ENCODE peak calls at places on chromosomes 5 and 9, in four cellular contexts. One of them, this sample, is unnamed.

GRCh38 chr5:140321796-140322195 is 18.9 kb upstream of the PFDN1 start:
- DNase-seq in GM23338: no peak
- DNase-seq in GM12865: peak
- DNase-seq in right cardiac atrium: peak
- DNase-seq in this sample: no peak

GRCh38 chr5:150313921-150314716 is 11.4 kb upstream of the ARSI start:
- DNase-seq in GM23338: no peak
- DNase-seq in GM12865: no peak
- DNase-seq in right cardiac atrium: no peak
- DNase-seq in this sample: no peak

GRCh38 chr9:19102181-19102630 is 498 bp downstream of the HAUS6 start:
- DNase-seq in GM23338: peak
- DNase-seq in right cardiac atrium: peak
- DNase-seq in GM12865: peak
- DNase-seq in this sample: no peak

GRCh38 chr5:173315495-173316352 is 12.5 kb downstream of the STC2 start:
- DNase-seq in GM23338: peak
- DNase-seq in GM12865: no peak
- DNase-seq in right cardiac atrium: peak
- DNase-seq in this sample: no peak

GRCh38 chr9:94586814-94587213 is 6.8 kb downstream of the FBP2 start:
- DNase-seq in GM12865: no peak
- DNase-seq in GM23338: no peak
- DNase-seq in right cardiac atrium: no peak
- DNase-seq in this sample: no peak

GRCh38 chr5:10275460-10275859 is 25.4 kb downstream of the CCT5 start:
- DNase-seq in right cardiac atrium: no peak
- DNase-seq in GM12865: no peak
- DNase-seq in GM23338: no peak
- DNase-seq in this sample: no peak

GRCh38 chr9:125332527-125332926 is 70.9 kb downstream of the GAPVD1 start:
- DNase-seq in GM23338: no peak
- DNase-seq in GM12865: peak
- DNase-seq in right cardiac atrium: no peak
- DNase-seq in this sample: no peak

GRCh38 chr5:179273074-179273435 is 72.2 kb downstream of the ADAMTS2 start:
- DNase-seq in right cardiac atrium: peak
- DNase-seq in GM12865: no peak
- DNase-seq in GM23338: no peak
- DNase-seq in this sample: no peak

GRCh38 chr9:94802795-94803194 is 76.3 kb downstream of the AOPEP start:
- DNase-seq in GM12865: peak
- DNase-seq in GM23338: no peak
- DNase-seq in right cardiac atrium: no peak
- DNase-seq in this sample: no peak

GRCh38 chr9:38417003-38417965 is 7.0 kb downstream of the IGFBPL1 start:
- DNase-seq in GM12865: peak
- DNase-seq in GM23338: peak
- DNase-seq in right cardiac atrium: peak
- DNase-seq in this sample: peak

GRCh38 chr9:126117158-126117425 is 209.5 kb upstream of the MVB12B start:
- DNase-seq in GM23338: no peak
- DNase-seq in right cardiac atrium: no peak
- DNase-seq in GM12865: no peak
- DNase-seq in this sample: peak

GRCh38 chr9:109806506-109807115 is 26.6 kb downstream of the PALM2AKAP2 start:
- DNase-seq in GM23338: no peak
- DNase-seq in GM12865: no peak
- DNase-seq in right cardiac atrium: peak
- DNase-seq in this sample: no peak

GRCh38 chr9:93907551-93908199 is 47.5 kb downstream of the BARX1 start:
- DNase-seq in GM12865: no peak
- DNase-seq in right cardiac atrium: no peak
- DNase-seq in GM23338: no peak
- DNase-seq in this sample: no peak

GRCh38 chr9:135278586-135278985 is 191.1 kb downstream of the OLFM1 start:
- DNase-seq in right cardiac atrium: no peak
- DNase-seq in GM23338: no peak
- DNase-seq in GM12865: no peak
- DNase-seq in this sample: no peak

GRCh38 chr9:109789582-109790360 is 9.8 kb downstream of the PALM2AKAP2 start:
- DNase-seq in GM23338: no peak
- DNase-seq in right cardiac atrium: no peak
- DNase-seq in GM12865: no peak
- DNase-seq in this sample: no peak

GRCh38 chr5:4941957-4942830 is 197.9 kb upstream of the ADAMTS16 start:
- DNase-seq in right cardiac atrium: peak
- DNase-seq in GM12865: peak
- DNase-seq in GM23338: peak
- DNase-seq in this sample: peak

GRCh38 chr5:56699588-56699987 is 115.8 kb upstream of the MAP3K1 start:
- DNase-seq in right cardiac atrium: no peak
- DNase-seq in GM12865: no peak
- DNase-seq in GM23338: peak
- DNase-seq in this sample: no peak

GRCh38 chr5:142785211-142785610 is 15.0 kb downstream of the ARHGAP26 start:
- DNase-seq in GM23338: no peak
- DNase-seq in GM12865: no peak
- DNase-seq in right cardiac atrium: no peak
- DNase-seq in this sample: no peak

GRCh38 chr5:164289526-164289925 is 784.1 kb downstream of the MAT2B start:
- DNase-seq in right cardiac atrium: no peak
- DNase-seq in GM12865: no peak
- DNase-seq in GM23338: no peak
- DNase-seq in this sample: no peak

GRCh38 chr5:93583799-93584530 is 943 bp downstream of the NR2F1 start:
- DNase-seq in GM23338: peak
- DNase-seq in right cardiac atrium: peak
- DNase-seq in GM12865: peak
- DNase-seq in this sample: no peak

This sample was measured in H9.